ENCODE peak calls at places on chromosome 14, in four cellular contexts. One of them, this sample, is unnamed. For H3K9me2, the result is how much of the 10 kb centered on the place peaks cover.

GRCh38 chr14:63212209-63212608 is 8.0 kb downstream of the RHOJ start:
- DNase-seq in hepatocyte: no peak
- DNase-seq in PC-3: no peak
- DNase-seq in OCI-LY7: no peak
- DNase-seq in this sample: no peak

GRCh38 chr14:93994919-93995682 is 2.0 kb upstream of the CCDC197 start:
- DNase-seq in PC-3: peak
- DNase-seq in hepatocyte: no peak
- DNase-seq in OCI-LY7: no peak
- DNase-seq in this sample: peak

GRCh38 chr14:57389646-57390036 is 745 bp upstream of the NAA30 start:
- DNase-seq in hepatocyte: peak
- DNase-seq in PC-3: no peak
- DNase-seq in OCI-LY7: peak
- DNase-seq in this sample: no peak

GRCh38 chr14:67432088-67432564 is 20.2 kb upstream of the PLEK2 start:
- DNase-seq in hepatocyte: no peak
- DNase-seq in PC-3: no peak
- DNase-seq in OCI-LY7: no peak
- DNase-seq in this sample: no peak

GRCh38 chr14:80587096-80587724 is 354.3 kb downstream of the CEP128 start:
- DNase-seq in hepatocyte: peak
- DNase-seq in PC-3: peak
- DNase-seq in OCI-LY7: peak
- DNase-seq in this sample: peak

GRCh38 chr14:66284346-66284745 is 201.8 kb upstream of the CCDC196 start:
- DNase-seq in PC-3: peak
- DNase-seq in hepatocyte: peak
- DNase-seq in OCI-LY7: no peak
- DNase-seq in this sample: peak

GRCh38 chr14:77014004-77014604 is 14.4 kb downstream of the IRF2BPL start:
- DNase-seq in OCI-LY7: no peak
- DNase-seq in PC-3: no peak
- DNase-seq in hepatocyte: peak
- DNase-seq in this sample: no peak

GRCh38 chr14:69046468-69046867 is 67.4 kb upstream of the ACTN1 start:
- DNase-seq in hepatocyte: peak
- DNase-seq in OCI-LY7: no peak
- DNase-seq in PC-3: no peak
- DNase-seq in this sample: peak

GRCh38 chr14:22386924-22387775 is 201.9 kb downstream of the DAD1 start:
- DNase-seq in PC-3: peak
- DNase-seq in OCI-LY7: peak
- DNase-seq in hepatocyte: peak
- DNase-seq in this sample: peak

GRCh38 chr14:50388256-50388931 is 8.3 kb downstream of the CDKL1 start:
- DNase-seq in hepatocyte: peak
- DNase-seq in OCI-LY7: no peak
- DNase-seq in PC-3: no peak
- DNase-seq in this sample: no peak

GRCh38 chr14:101475468-101476257 is 85.6 kb upstream of the DIO3 start:
- DNase-seq in hepatocyte: peak
- DNase-seq in OCI-LY7: no peak
- DNase-seq in PC-3: peak
- DNase-seq in this sample: peak

GRCh38 chr14:32382704-32383103 is 53.6 kb downstream of the AKAP6 start:
- DNase-seq in hepatocyte: no peak
- DNase-seq in PC-3: peak
- DNase-seq in OCI-LY7: no peak
- DNase-seq in this sample: peak

GRCh38 chr14:101922866-101923265 is 41.5 kb upstream of the DYNC1H1 start:
- DNase-seq in hepatocyte: no peak
- DNase-seq in OCI-LY7: no peak
- DNase-seq in PC-3: no peak
- DNase-seq in this sample: no peak

GRCh38 chr14:50773632-50774541 is 57.1 kb downstream of the NIN start:
- DNase-seq in OCI-LY7: peak
- DNase-seq in hepatocyte: peak
- DNase-seq in PC-3: peak
- DNase-seq in this sample: peak

GRCh38 chr14:48584031-48584430 is 908.6 kb upstream of the MDGA2 start:
- DNase-seq in OCI-LY7: no peak
- DNase-seq in PC-3: peak
- DNase-seq in hepatocyte: no peak
- DNase-seq in this sample: peak

GRCh38 chr14:56318393-56319115 is 200.3 kb downstream of the PELI2 start:
- DNase-seq in PC-3: no peak
- DNase-seq in hepatocyte: no peak
- DNase-seq in OCI-LY7: no peak
- DNase-seq in this sample: no peak

GRCh38 chr14:100755649-100756048 is 29.0 kb downstream of the DLK1 start:
- DNase-seq in PC-3: peak
- DNase-seq in OCI-LY7: no peak
- DNase-seq in hepatocyte: no peak
- DNase-seq in this sample: peak

GRCh38 chr14:22466520-22466919 is 122.5 kb downstream of the DAD1 start:
- DNase-seq in PC-3: peak
- DNase-seq in OCI-LY7: peak
- DNase-seq in hepatocyte: no peak
- DNase-seq in this sample: peak

GRCh38 chr14:43540948-43541347 is 966.1 kb downstream of the FSCB start:
- DNase-seq in OCI-LY7: no peak
- DNase-seq in PC-3: peak
- DNase-seq in hepatocyte: no peak
- DNase-seq in this sample: peak

GRCh38 chr14:36442824-36443241 is 77.2 kb downstream of the NKX2-1 start:
- DNase-seq in OCI-LY7: no peak
- DNase-seq in hepatocyte: no peak
- DNase-seq in PC-3: no peak
- DNase-seq in this sample: no peak

GRCh38 chr14:64580451-64580850 is 30.7 kb downstream of the PPP1R36 start:
- DNase-seq in OCI-LY7: no peak
- DNase-seq in hepatocyte: no peak
- DNase-seq in PC-3: no peak
- DNase-seq in this sample: peak

GRCh38 chr14:65070710-65071033 is 31.6 kb downstream of the MAX start:
- DNase-seq in OCI-LY7: no peak
- DNase-seq in hepatocyte: no peak
- DNase-seq in PC-3: peak
- DNase-seq in this sample: peak

GRCh38 chr14:79825046-79825521 is 386.2 kb downstream of the DIO2 start:
- DNase-seq in hepatocyte: no peak
- DNase-seq in OCI-LY7: no peak
- DNase-seq in PC-3: peak
- DNase-seq in this sample: peak

GRCh38 chr14:65421201-65421981 is 8.9 kb downstream of the FUT8 start:
- DNase-seq in hepatocyte: no peak
- DNase-seq in PC-3: peak
- DNase-seq in OCI-LY7: no peak
- DNase-seq in this sample: peak

GRCh38 chr14:66746316-66747006 is 238.5 kb downstream of the GPHN start:
- DNase-seq in OCI-LY7: peak
- DNase-seq in hepatocyte: peak
- DNase-seq in PC-3: peak
- DNase-seq in this sample: peak

GRCh38 chr14:36941783-36942521 is 230.5 kb downstream of the SLC25A21 start:
- DNase-seq in hepatocyte: peak
- DNase-seq in PC-3: peak
- DNase-seq in OCI-LY7: peak
- DNase-seq in this sample: peak

GRCh38 chr14:89775161-89775560 is 179.4 kb downstream of the EFCAB11 start:
- DNase-seq in PC-3: no peak
- DNase-seq in OCI-LY7: no peak
- DNase-seq in hepatocyte: no peak
- DNase-seq in this sample: no peak

GRCh38 chr14:74754157-74754556 is 9.0 kb upstream of the YLPM1 start:
- DNase-seq in OCI-LY7: no peak
- DNase-seq in hepatocyte: no peak
- DNase-seq in PC-3: no peak
- DNase-seq in this sample: no peak

GRCh38 chr14:100726812-100727564 is at the start of gene DLK1:
- DNase-seq in PC-3: no peak
- DNase-seq in hepatocyte: peak
- DNase-seq in OCI-LY7: no peak
- DNase-seq in this sample: no peak

GRCh38 chr14:61147898-61148549 is 133.1 kb downstream of the TMEM30B start:
- DNase-seq in PC-3: peak
- DNase-seq in hepatocyte: no peak
- DNase-seq in OCI-LY7: no peak
- DNase-seq in this sample: no peak

GRCh38 chr14:102898298-102898697 is 24.2 kb upstream of the AMN start:
- DNase-seq in OCI-LY7: no peak
- DNase-seq in hepatocyte: no peak
- DNase-seq in PC-3: no peak
- DNase-seq in this sample: no peak

GRCh38 chr14:68757618-68758081 is 35.2 kb downstream of the ZFP36L1 start:
- DNase-seq in hepatocyte: peak
- DNase-seq in OCI-LY7: peak
- DNase-seq in PC-3: no peak
- DNase-seq in this sample: peak

GRCh38 chr14:23439107-23439835 is 3.8 kb upstream of the MYH7 start:
- DNase-seq in hepatocyte: no peak
- DNase-seq in OCI-LY7: no peak
- DNase-seq in PC-3: no peak
- DNase-seq in this sample: no peak

GRCh38 chr14:30035361-30035760 is 107.7 kb upstream of the PRKD1 start:
- DNase-seq in hepatocyte: no peak
- DNase-seq in OCI-LY7: no peak
- DNase-seq in PC-3: no peak
- DNase-seq in this sample: no peak

GRCh38 chr14:95577875-95578274 is 43.0 kb downstream of the GLRX5 start:
- DNase-seq in PC-3: no peak
- DNase-seq in OCI-LY7: no peak
- DNase-seq in hepatocyte: no peak
- DNase-seq in this sample: no peak
- H3K4me2 ChIP-seq in PC-3: no peak
- H3K4me2 ChIP-seq in OCI-LY7: peak
- H3K4me2 ChIP-seq in hepatocyte: no peak
- H3K4me2 ChIP-seq in this sample: no peak

DNA sequence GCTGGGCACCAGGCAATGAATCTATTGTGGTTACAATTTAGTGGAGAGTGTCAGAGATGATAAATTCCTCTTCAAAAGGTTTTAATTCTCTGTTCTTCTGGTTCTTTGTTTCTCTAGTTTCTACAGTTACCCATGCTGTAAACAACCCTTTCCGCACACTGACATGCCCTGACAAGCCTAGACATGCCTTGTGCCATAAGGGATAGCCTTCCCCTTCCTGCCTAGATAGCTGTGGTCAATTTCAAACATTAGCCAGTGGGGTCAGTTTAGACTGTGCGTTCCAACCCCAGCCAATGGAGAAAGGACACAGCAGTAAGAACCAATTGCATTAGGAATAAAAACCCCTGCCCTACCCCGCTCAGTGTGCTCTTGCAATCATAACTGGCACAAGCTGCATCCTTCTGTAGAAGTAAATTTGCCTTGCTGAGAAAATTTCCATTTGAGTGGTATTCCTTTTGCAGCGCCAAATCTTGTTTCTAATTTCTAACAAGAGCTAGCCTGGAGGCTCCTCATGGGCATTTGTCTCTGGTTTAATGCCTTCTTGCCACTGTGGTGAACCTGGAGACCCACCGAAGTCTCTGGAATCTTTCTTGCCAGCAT is 6.4 kb downstream of the EDDM3A start:
- DNase-seq in OCI-LY7: no peak
- DNase-seq in hepatocyte: no peak
- DNase-seq in PC-3: no peak
- DNase-seq in this sample: no peak
- H3K27ac ChIP-seq in OCI-LY7: no peak
- H3K27ac ChIP-seq in hepatocyte: peak
- H3K27ac ChIP-seq in PC-3: no peak
- H3K27ac ChIP-seq in this sample: no peak

DNA sequence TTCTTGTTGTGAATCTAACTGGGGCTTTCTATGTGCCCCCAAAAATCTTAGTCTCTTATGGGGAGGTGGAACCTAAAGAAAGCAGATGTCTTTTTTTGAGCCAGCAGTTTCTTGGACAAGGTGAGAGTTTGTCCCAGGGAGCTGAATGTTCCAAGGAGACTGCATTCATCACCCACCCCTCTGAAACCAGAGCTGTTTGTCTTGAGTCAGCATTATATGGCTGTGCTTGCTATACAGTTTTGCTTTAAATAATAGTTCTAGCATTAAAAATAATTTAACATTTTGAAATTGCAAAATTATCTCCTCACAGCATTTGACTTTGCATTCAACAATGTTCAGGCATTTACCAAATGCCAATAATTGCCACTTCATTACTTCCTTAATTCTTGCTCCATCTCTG is 813.3 kb downstream of the BCL11B start:
- DNase-seq in PC-3: no peak
- DNase-seq in hepatocyte: no peak
- DNase-seq in OCI-LY7: no peak
- DNase-seq in this sample: no peak
- H3K9me2 ChIP-seq in PC-3: under half
- H3K9me2 ChIP-seq in hepatocyte: under half
- H3K9me2 ChIP-seq in OCI-LY7: under half
- H3K9me2 ChIP-seq in this sample: under half

GRCh38 chr14:35401853-35402252 is 2.7 kb downstream of the NFKBIA start:
- DNase-seq in PC-3: no peak
- DNase-seq in hepatocyte: no peak
- DNase-seq in OCI-LY7: no peak
- DNase-seq in this sample: peak

GRCh38 chr14:35403085-35403396 is 1.5 kb downstream of the NFKBIA start:
- DNase-seq in hepatocyte: peak
- DNase-seq in PC-3: peak
- DNase-seq in OCI-LY7: no peak
- DNase-seq in this sample: peak

GRCh38 chr14:35401422-35401729 is 3.2 kb downstream of the NFKBIA start:
- DNase-seq in PC-3: no peak
- DNase-seq in OCI-LY7: no peak
- DNase-seq in hepatocyte: no peak
- DNase-seq in this sample: no peak

GRCh38 chr14:35403397-35404245 is 928 bp downstream of the NFKBIA start:
- DNase-seq in hepatocyte: peak
- DNase-seq in OCI-LY7: peak
- DNase-seq in PC-3: peak
- DNase-seq in this sample: peak

DNA sequence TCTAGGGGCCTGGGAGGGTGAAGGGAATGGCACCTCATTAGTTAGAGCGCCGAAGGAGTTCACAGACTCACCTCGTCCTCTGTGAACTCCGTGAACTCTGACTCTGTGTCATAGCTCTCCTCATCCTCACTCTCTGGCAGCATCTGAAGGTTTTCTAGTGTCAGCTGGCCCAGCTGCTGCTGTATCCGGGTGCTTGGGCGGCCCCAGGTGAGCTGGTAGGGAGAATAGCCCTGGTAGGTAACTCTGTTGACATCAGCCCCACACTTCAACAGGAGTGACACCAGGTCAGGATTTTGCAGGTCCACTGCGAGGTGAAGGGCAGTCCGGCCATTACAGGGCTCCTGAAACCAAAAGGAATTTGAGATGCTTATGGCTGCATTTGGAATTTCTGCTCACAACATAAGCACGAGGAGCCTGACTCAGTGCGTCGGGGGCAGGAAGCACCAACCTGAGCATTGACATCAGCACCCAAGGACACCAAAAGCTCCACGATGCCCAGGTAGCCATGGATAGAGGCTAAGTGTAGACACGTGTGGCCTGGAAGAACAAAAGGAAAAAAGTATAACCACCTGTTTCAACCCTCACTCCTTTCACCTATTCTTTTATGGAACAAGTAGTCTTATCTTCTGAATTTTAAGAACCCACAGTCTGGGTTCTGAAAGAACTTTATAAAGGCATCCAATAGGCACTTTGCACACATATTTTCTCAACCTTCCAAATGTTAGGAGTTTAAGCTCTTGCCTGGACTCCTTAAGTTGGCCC is 2.0 kb downstream of the NFKBIA start:
- DNase-seq in hepatocyte: no peak
- DNase-seq in OCI-LY7: peak
- DNase-seq in PC-3: no peak
- DNase-seq in this sample: peak
- H3K4me2 ChIP-seq in hepatocyte: peak
- H3K4me2 ChIP-seq in OCI-LY7: peak
- H3K4me2 ChIP-seq in PC-3: peak
- H3K4me2 ChIP-seq in this sample: peak